ENCODE peak calls at places on chromosomes 2 and 18, in five cellular contexts. U is uterus, C is lower lobe of right lung, X is left ventricle myocardium inferior, V is fibroblast of pulmonary artery. H is an unnamed sample.

GRCh38 chr2:65231892-65232477 is 4.4 kb downstream of the ACTR2 start:
- DNase-seq in U (no peak), C (no peak), X (no peak), V (peak; percentile 26), H (no peak)

GRCh38 chr18:24395049-24395780 is 2.4 kb downstream of the OSBPL1A start:
- DNase-seq in U (no peak), C (no peak), X (no peak), V (no peak), H (no peak)

GRCh38 chr2:240881913-240882312 is 13.3 kb downstream of the AGXT start:
- DNase-seq in U (no peak), C (peak; percentile 9), X (no peak), V (no peak), H (no peak)

GRCh38 chr2:189569295-189569925 is 11.2 kb downstream of the SLC40A1 start:
- DNase-seq in U (no peak), C (no peak), X (no peak), V (peak; percentile 48), H (no peak)

GRCh38 chr2:240586919-240587800 is 626 bp downstream of the CAPN10 start:
- DNase-seq in U (no peak), C (peak; percentile 74), X (peak; percentile 36), V (no peak), H (no peak)

GRCh38 chr18:70337139-70337972 is 48.5 kb downstream of the SOCS6 start:
- DNase-seq in U (no peak), C (no peak), X (no peak), V (peak; percentile 80), H (peak; percentile 20)

GRCh38 chr2:196263181-196263747 is 91.9 kb upstream of the STK17B start:
- DNase-seq in U (no peak), C (no peak), X (no peak), V (no peak), H (no peak)

GRCh38 chr2:232434091-232434490 is 21.9 kb upstream of the ALPI start:
- DNase-seq in U (no peak), C (peak; percentile 30), X (no peak), V (no peak), H (no peak)

GRCh38 chr2:147182260-147182659 is 662.6 kb upstream of the ACVR2A start:
- DNase-seq in U (no peak), C (no peak), X (no peak), V (no peak), H (no peak)

GRCh38 chr18:32446780-32447179 is 23.9 kb downstream of the GAREM1 start:
- DNase-seq in U (no peak), C (no peak), X (no peak), V (no peak), H (no peak)

GRCh38 chr2:231709636-231709980 is 1.3 kb downstream of the PTMA start:
- DNase-seq in U (peak; percentile 59), C (peak; percentile 80), X (peak; percentile 51), V (no peak), H (peak; percentile 81)

GRCh38 chr2:216691210-216691741 is 4.1 kb downstream of the IGFBP5 start:
- DNase-seq in U (peak; percentile 86), C (peak; percentile 72), X (peak; percentile 88), V (peak; percentile 67), H (peak; percentile 88)

GRCh38 chr2:42964444-42965081 is 172.2 kb upstream of the HAAO start:
- DNase-seq in U (peak; percentile 77), C (peak; percentile 65), X (peak; percentile 77), V (peak; percentile 95), H (peak; percentile 95)

GRCh38 chr2:70907130-70907756 is 28.5 kb upstream of the ATP6V1B1 start:
- DNase-seq in U (no peak), C (no peak), X (no peak), V (peak; percentile 31), H (no peak)

GRCh38 chr2:194745532-194746146 is 911.4 kb upstream of the SLC39A10 start:
- DNase-seq in U (no peak), C (no peak), X (no peak), V (no peak), H (no peak)

GRCh38 chr18:7363338-7363737 is 132.4 kb downstream of the LRRC30 start:
- DNase-seq in U (no peak), C (no peak), X (no peak), V (no peak), H (no peak)

GRCh38 chr2:237383991-237384671 is 29.8 kb downstream of the COL6A3 start:
- DNase-seq in U (peak; percentile 46), C (no peak), X (no peak), V (peak; percentile 97), H (no peak)

GRCh38 chr2:19743641-19744040 is 158.1 kb downstream of the TTC32 start:
- DNase-seq in U (no peak), C (no peak), X (no peak), V (no peak), H (no peak)

GRCh38 chr18:62899534-62899933 is 184.2 kb downstream of the PHLPP1 start:
- DNase-seq in U (no peak), C (no peak), X (no peak), V (no peak), H (no peak)

GRCh38 chr2:203739351-203739750 is 32.9 kb downstream of the CD28 start:
- DNase-seq in U (no peak), C (no peak), X (no peak), V (no peak), H (no peak)

GRCh38 chr2:160199683-160200389 is at the start of gene ITGB6:
- DNase-seq in U (no peak), C (no peak), X (no peak), V (no peak), H (no peak)

GRCh38 chr2:61493523-61493942 is 22.6 kb upstream of the USP34 start:
- DNase-seq in U (no peak), C (no peak), X (no peak), V (peak; percentile 62), H (no peak)

GRCh38 chr18:24811963-24812681 is 351.7 kb downstream of the HRH4 start:
- DNase-seq in U (no peak), C (no peak), X (no peak), V (no peak), H (no peak)

GRCh38 chr2:234963785-234964615 is 12.2 kb downstream of the SH3BP4 start:
- DNase-seq in U (peak; percentile 72), C (no peak), X (no peak), V (peak; percentile 73), H (peak; percentile 54)

GRCh38 chr18:74579704-74580103 is 18.0 kb upstream of the ZNF407 start:
- DNase-seq in U (no peak), C (no peak), X (no peak), V (no peak), H (no peak)

GRCh38 chr2:198615972-198616371 is 811.6 kb downstream of the PLCL1 start:
- DNase-seq in U (no peak), C (no peak), X (no peak), V (peak; percentile 0), H (no peak)

GRCh38 chr2:231680284-231680991 is 27.9 kb upstream of the PTMA start:
- DNase-seq in U (no peak), C (no peak), X (no peak), V (no peak), H (peak; percentile 39)

GRCh38 chr2:226795281-226796011 is 4.2 kb downstream of the IRS1 start:
- DNase-seq in U (peak; percentile 27), C (peak; percentile 45), X (no peak), V (no peak), H (peak; percentile 40)

GRCh38 chr2:226794077-226794670 is 5.4 kb downstream of the IRS1 start:
- DNase-seq in U (no peak), C (no peak), X (no peak), V (peak; percentile 43), H (no peak)

GRCh38 chr2:226793615-226794014 is 6.0 kb downstream of the IRS1 start:
- DNase-seq in U (no peak), C (no peak), X (no peak), V (no peak), H (no peak)

GRCh38 chr2:226796012-226796839 is 3.4 kb downstream of the IRS1 start:
- DNase-seq in U (peak; percentile 30), C (peak; percentile 43), X (peak; percentile 18), V (no peak), H (peak; percentile 17)

DNA sequence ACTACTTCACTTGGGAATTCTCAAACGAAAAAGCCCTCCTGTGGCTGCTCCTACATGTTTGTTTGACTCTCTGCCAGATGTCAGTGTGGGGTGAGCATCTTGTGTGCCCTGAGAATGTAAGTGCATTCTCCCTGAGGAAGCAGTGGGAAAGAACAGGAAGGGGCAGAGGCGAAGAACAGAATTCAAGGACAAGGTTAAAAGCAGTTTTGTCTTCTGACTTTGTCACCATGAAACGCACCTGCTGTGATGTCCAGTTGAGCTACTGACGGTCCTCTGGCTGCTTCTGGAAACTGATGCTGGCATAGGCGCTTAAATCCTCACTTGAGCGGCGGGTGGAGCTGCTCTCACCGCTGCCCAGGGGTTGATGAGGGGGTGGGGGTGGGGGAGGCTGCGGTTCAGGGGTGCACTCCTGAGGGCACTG is 4.9 kb downstream of the IRS1 start:
- DNase-seq in U (peak; percentile 23), C (no peak), X (no peak), V (peak; percentile 74), H (no peak)
- TF ChIP-seq CTCF in U (no peak), C (no peak), X (no peak), V (peak; percentile 7), H (no peak)

DNA sequence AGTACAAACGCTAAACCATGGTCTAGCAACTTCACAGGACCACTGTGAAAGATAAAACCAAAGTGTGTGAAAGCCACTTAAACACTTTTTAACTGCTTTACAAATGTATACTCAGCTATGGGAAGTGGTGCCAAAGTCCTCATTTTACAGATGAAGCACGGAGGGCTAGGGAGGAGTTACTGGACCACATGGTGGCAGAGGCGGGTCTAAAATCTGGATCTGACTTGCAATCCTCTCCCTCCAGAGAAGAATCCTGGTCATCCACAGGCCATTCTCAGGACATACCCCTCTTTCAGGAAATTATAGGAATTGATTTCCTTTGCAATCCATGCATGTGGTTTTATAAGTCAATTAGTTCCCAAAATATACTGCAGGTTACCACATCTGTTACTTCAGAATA is 84.6 kb upstream of the GYPC start:
- DNase-seq in U (no peak), C (no peak), X (no peak), V (peak; percentile 1), H (no peak)
- TF ChIP-seq CTCF in U (no peak), C (no peak), X (no peak), V (no peak), H (no peak)

GRCh38 chr18:48931680-48932461 is 18.9 kb downstream of the SMAD7 start:
- DNase-seq in U (no peak), C (no peak), X (no peak), V (peak; percentile 16), H (no peak)
- TF ChIP-seq CTCF in U (no peak), C (no peak), X (no peak), V (no peak), H (no peak)

GRCh38 chr2:226797989-226798421 is 1.6 kb downstream of the IRS1 start:
- DNase-seq in U (no peak), C (peak; percentile 45), X (peak; percentile 18), V (no peak), H (peak; percentile 55)

GRCh38 chr2:226799976-226800940 is 638 bp upstream of the IRS1 start:
- DNase-seq in U (no peak), C (peak; percentile 57), X (peak; percentile 51), V (peak; percentile 29), H (no peak)

GRCh38 chr2:226799211-226799975 is at the start of gene IRS1:
- DNase-seq in U (peak; percentile 82), C (peak; percentile 73), X (peak; percentile 74), V (peak; percentile 86), H (peak; percentile 87)

GRCh38 chr2:226797289-226797988 is 2.2 kb downstream of the IRS1 start:
- DNase-seq in U (peak; percentile 55), C (peak; percentile 47), X (peak; percentile 48), V (no peak), H (peak; percentile 73)

GRCh38 chr2:226798422-226799210 is 1.0 kb downstream of the IRS1 start:
- DNase-seq in U (peak; percentile 55), C (peak; percentile 62), X (peak; percentile 43), V (peak; percentile 57), H (peak; percentile 78)
- TF ChIP-seq CTCF in U (peak; percentile 18), C (no peak), X (peak; percentile 18), V (peak; percentile 9), H (no peak)